ENCODE peak calls at places on chromosomes 11 and 22, in nine cellular contexts. O is LoVo; D is substantia nigra; G is stimulated activated CD4-positive, alpha-beta T cell treated with anti-CD3 and anti-CD28 coated beads, Interleukin-4, amount 100 ng/mL, for 24 hours; J is T-helper 2 cell treated with Interferon-gamma antibody and Interleukin-4, amounts not matched to agents 5 μg/mL and 100 μg/mL, for 36 hours; E is posterior vena cava; A is MCF 10A; I is stimulated activated CD8-positive, alpha-beta memory T cell treated with anti-CD3 and anti-CD28 coated beads, Interleukin-15, amount 100 ng/mL, for 24 hours; H is HEK293T. L is an unnamed sample.

GRCh38 chr11:70568504-70569172 is 170.3 kb downstream of the CTTN start:
- DNase-seq in O (no peak), D (no peak), G (no peak), J (no peak), E (peak; percentile 86), A (peak; percentile 0), I (no peak), H (no peak), L (peak; percentile 24)

GRCh38 chr11:72233773-72234513 is 9.4 kb downstream of the INPPL1 start:
- DNase-seq in O (no peak), D (no peak), G (no peak), J (no peak), E (no peak), A (no peak), I (no peak), H (no peak), L (no peak)

GRCh38 chr11:65695459-65696241 is 16.4 kb upstream of the KAT5 start:
- DNase-seq in O (peak; percentile 49), D (peak; percentile 23), G (no peak), J (no peak), E (no peak), A (peak; percentile 61), I (no peak), H (no peak), L (peak; percentile 99)

GRCh38 chr22:50483977-50484853 is 2.4 kb upstream of the MIOX start:
- DNase-seq in O (no peak), D (no peak), G (no peak), J (no peak), E (no peak), A (no peak), I (no peak), H (no peak), L (no peak)

GRCh38 chr11:2981130-2981529 is 11.0 kb downstream of the NAP1L4 start:
- DNase-seq in O (no peak), D (no peak), G (no peak), J (no peak), E (no peak), A (no peak), I (no peak), H (no peak), L (no peak)

GRCh38 chr11:32838505-32839274 is 9.0 kb downstream of the PRRG4 start:
- DNase-seq in O (peak; percentile 78), D (no peak), G (no peak), J (no peak), E (no peak), A (peak; percentile 87), I (no peak), H (no peak), L (peak; percentile 88)

GRCh38 chr11:112266410-112266778 is 5.7 kb upstream of the PLET1 start:
- DNase-seq in O (no peak), D (no peak), G (no peak), J (no peak), E (no peak), A (no peak), I (no peak), H (no peak), L (no peak)

GRCh38 chr11:61370349-61371005 is 8.3 kb downstream of the TMEM138 start:
- DNase-seq in O (no peak), D (no peak), G (no peak), J (no peak), E (peak; percentile 41), A (no peak), I (no peak), H (no peak), L (no peak)

GRCh38 chr11:68140496-68141246 is 19.5 kb upstream of the CHKA start:
- DNase-seq in O (no peak), D (no peak), G (no peak), J (no peak), E (no peak), A (no peak), I (no peak), H (no peak), L (peak; percentile 93)

GRCh38 chr11:94142308-94143277 is 14.0 kb downstream of the PANX1 start:
- DNase-seq in O (no peak), D (no peak), G (no peak), J (no peak), E (no peak), A (no peak), I (no peak), H (no peak), L (peak; percentile 35)

GRCh38 chr22:35480143-35480542 is 60.5 kb upstream of the RASD2 start:
- DNase-seq in O (no peak), D (no peak), G (no peak), J (no peak), E (peak; percentile 91), A (no peak), I (no peak), H (no peak), L (no peak)

GRCh38 chr11:75776546-75776945 is 8.0 kb downstream of the DGAT2 start:
- DNase-seq in O (no peak), D (no peak), G (no peak), J (no peak), E (peak; percentile 41), A (no peak), I (no peak), H (no peak), L (no peak)

GRCh38 chr11:1224109-1224485 is 1.2 kb downstream of the MUC5B start:
- DNase-seq in O (no peak), D (no peak), G (no peak), J (no peak), E (peak; percentile 62), A (no peak), I (no peak), H (no peak), L (peak; percentile 56)

GRCh38 chr11:94781822-94782221 is 13.7 kb downstream of the AMOTL1 start:
- DNase-seq in O (no peak), D (no peak), G (no peak), J (no peak), E (no peak), A (no peak), I (no peak), H (no peak), L (no peak)

GRCh38 chr11:19117760-19118097 is 761 bp downstream of the ZDHHC13 start:
- DNase-seq in O (no peak), D (no peak), G (no peak), J (no peak), E (no peak), A (no peak), I (no peak), H (no peak), L (no peak)

GRCh38 chr11:122802876-122803275 is 35.4 kb upstream of the CRTAM start:
- DNase-seq in O (no peak), D (no peak), G (no peak), J (no peak), E (no peak), A (no peak), I (no peak), H (no peak), L (no peak)

GRCh38 chr11:2709429-2709828 is 9.6 kb upstream of the KCNQ1OT1 start:
- DNase-seq in O (no peak), D (no peak), G (no peak), J (no peak), E (peak; percentile 74), A (no peak), I (no peak), H (no peak), L (no peak)

GRCh38 chr22:49723478-49724029 is 104.1 kb downstream of the BRD1 start:
- DNase-seq in O (no peak), D (no peak), G (no peak), J (no peak), E (no peak), A (no peak), I (no peak), H (no peak), L (no peak)

GRCh38 chr22:30241576-30242371 is 4.8 kb downstream of the LIF start:
- DNase-seq in O (no peak), D (no peak), G (no peak), J (no peak), E (no peak), A (no peak), I (no peak), H (no peak), L (no peak)

GRCh38 chr11:3160252-3161031 is 4.7 kb downstream of the OSBPL5 start:
- DNase-seq in O (no peak), D (peak; percentile 89), G (peak; percentile 16), J (no peak), E (peak; percentile 98), A (peak; percentile 66), I (no peak), H (peak; percentile 83), L (peak; percentile 90)

GRCh38 chr11:70834277-70834940 is 418.0 kb downstream of the SHANK2 start:
- DNase-seq in O (no peak), D (no peak), G (no peak), J (no peak), E (no peak), A (no peak), I (no peak), H (no peak), L (peak; percentile 10)

GRCh38 chr11:106585061-106585460 is 433.2 kb downstream of the GUCY1A2 start:
- DNase-seq in O (no peak), D (no peak), G (no peak), J (no peak), E (no peak), A (peak; percentile 39), I (no peak), H (peak; percentile 18), L (peak; percentile 14)

GRCh38 chr11:118061401-118062125 is 15.3 kb upstream of the TMPRSS4 start:
- DNase-seq in O (no peak), D (no peak), G (no peak), J (no peak), E (peak; percentile 56), A (no peak), I (no peak), H (no peak), L (peak; percentile 22)

GRCh38 chr22:40679249-40679963 is at the start of gene MCHR1:
- DNase-seq in O (no peak), D (no peak), G (no peak), J (no peak), E (no peak), A (no peak), I (no peak), H (no peak), L (no peak)

GRCh38 chr11:81579339-81579738 is 1154.3 kb downstream of the FAM181B start:
- DNase-seq in O (no peak), D (no peak), G (no peak), J (no peak), E (no peak), A (no peak), I (no peak), H (no peak), L (peak; percentile 74)

GRCh38 chr11:130551388-130551787 is 102.9 kb downstream of the ADAMTS15 start:
- DNase-seq in O (no peak), D (no peak), G (no peak), J (no peak), E (no peak), A (no peak), I (no peak), H (no peak), L (no peak)

GRCh38 chr22:23609983-23610781 is 21.9 kb downstream of the DRICH1 start:
- DNase-seq in O (no peak), D (no peak), G (no peak), J (no peak), E (no peak), A (no peak), I (no peak), H (no peak), L (no peak)

GRCh38 chr11:35418847-35419712 is at the start of gene SLC1A2:
- DNase-seq in O (no peak), D (no peak), G (no peak), J (no peak), E (peak; percentile 84), A (no peak), I (no peak), H (peak; percentile 42), L (peak; percentile 88)

GRCh38 chr11:128498846-128499245 is 88.5 kb downstream of the ETS1 start:
- DNase-seq in O (no peak), D (no peak), G (no peak), J (no peak), E (no peak), A (no peak), I (no peak), H (no peak), L (peak; percentile 73)

GRCh38 chr11:8777907-8778767 is 95.5 kb downstream of the RPL27A start:
- DNase-seq in O (no peak), D (no peak), G (no peak), J (no peak), E (peak; percentile 93), A (peak; percentile 51), I (no peak), H (no peak), L (peak; percentile 35)

GRCh38 chr11:3092603-3093141 is 35.4 kb upstream of the CARS1 start:
- DNase-seq in O (no peak), D (no peak), G (no peak), J (no peak), E (no peak), A (no peak), I (no peak), H (no peak), L (no peak)